ENCODE peak calls at places on chromosomes 2 and 18, in ten cellular contexts. V is natural killer cell; I is nephron progenitor cell; O is left ventricle myocardium inferior; Q is brain microvascular endothelial cell; G is body of pancreas; E is CD8-positive, alpha-beta T cell; U is GM06990; M is B cell; K is endothelial cell. W is an unnamed sample.

GRCh38 chr2:164773635-164774034 is 68.0 kb downstream of the COBLL1 start:
- DNase-seq in V (no peak), I (no peak), O (no peak), Q (no peak), G (no peak), E (no peak), U (no peak), M (no peak), K (no peak), W (no peak)

GRCh38 chr2:232937278-232937906 is 67.3 kb downstream of the SNORC start:
- DNase-seq in V (no peak), I (no peak), O (no peak), Q (peak; percentile 60), G (no peak), E (no peak), U (no peak), M (no peak), K (no peak), W (no peak)

GRCh38 chr2:171523339-171523931 is 1.2 kb downstream of the CYBRD1 start:
- DNase-seq in V (peak; percentile 17), I (peak; percentile 72), O (peak; percentile 79), Q (peak; percentile 68), G (peak; percentile 54), E (no peak), U (peak; percentile 65), M (peak; percentile 6), K (peak; percentile 68), W (peak; percentile 72)

GRCh38 chr2:106053116-106053515 is 141.0 kb downstream of the UXS1 start:
- DNase-seq in V (no peak), I (no peak), O (no peak), Q (peak; percentile 32), G (no peak), E (no peak), U (no peak), M (no peak), K (no peak), W (no peak)

GRCh38 chr2:171485116-171485515 is 37.2 kb upstream of the CYBRD1 start:
- DNase-seq in V (no peak), I (no peak), O (no peak), Q (peak; percentile 3), G (no peak), E (no peak), U (no peak), M (no peak), K (no peak), W (no peak)

GRCh38 chr2:223633656-223634055 is 31.5 kb upstream of the SCG2 start:
- DNase-seq in V (no peak), I (peak; percentile 13), O (no peak), Q (no peak), G (no peak), E (no peak), U (no peak), M (no peak), K (no peak), W (no peak)

GRCh38 chr18:28267878-28268625 is 91.1 kb upstream of the CDH2 start:
- DNase-seq in V (no peak), I (no peak), O (no peak), Q (peak; percentile 19), G (no peak), E (no peak), U (no peak), M (no peak), K (no peak), W (no peak)

GRCh38 chr18:52339891-52340371 is at the start of gene DCC:
- DNase-seq in V (no peak), I (peak; percentile 71), O (no peak), Q (peak; percentile 36), G (peak; percentile 69), E (no peak), U (peak; percentile 23), M (no peak), K (peak; percentile 67), W (peak; percentile 78)

GRCh38 chr2:238255636-238256035 is 15.8 kb upstream of the HES6 start:
- DNase-seq in V (no peak), I (no peak), O (no peak), Q (no peak), G (no peak), E (no peak), U (no peak), M (no peak), K (no peak), W (no peak)

GRCh38 chr18:59902180-59902992 is 2.6 kb downstream of the PMAIP1 start:
- DNase-seq in V (no peak), I (no peak), O (no peak), Q (no peak), G (no peak), E (no peak), U (peak; percentile 56), M (no peak), K (no peak), W (no peak)

GRCh38 chr2:144099340-144099739 is 420.6 kb downstream of the ZEB2 start:
- DNase-seq in V (no peak), I (no peak), O (no peak), Q (no peak), G (no peak), E (no peak), U (no peak), M (no peak), K (no peak), W (no peak)

GRCh38 chr2:34305587-34305986 is 706.5 kb upstream of the FAM98A start:
- DNase-seq in V (no peak), I (no peak), O (no peak), Q (no peak), G (no peak), E (no peak), U (no peak), M (no peak), K (no peak), W (no peak)

GRCh38 chr2:179263460-179264237 is 983 bp downstream of the SESTD1 start:
- DNase-seq in V (peak; percentile 19), I (peak; percentile 56), O (peak; percentile 39), Q (peak; percentile 66), G (peak; percentile 64), E (no peak), U (peak; percentile 65), M (peak; percentile 40), K (peak; percentile 42), W (peak; percentile 75)

GRCh38 chr2:111975053-111975552 is 76.7 kb downstream of the MERTK start:
- DNase-seq in V (no peak), I (no peak), O (no peak), Q (peak; percentile 89), G (no peak), E (no peak), U (no peak), M (no peak), K (no peak), W (no peak)

GRCh38 chr2:153641046-153641445 is 162.5 kb upstream of the RPRM start:
- DNase-seq in V (no peak), I (no peak), O (no peak), Q (no peak), G (no peak), E (no peak), U (no peak), M (no peak), K (no peak), W (no peak)

DNA sequence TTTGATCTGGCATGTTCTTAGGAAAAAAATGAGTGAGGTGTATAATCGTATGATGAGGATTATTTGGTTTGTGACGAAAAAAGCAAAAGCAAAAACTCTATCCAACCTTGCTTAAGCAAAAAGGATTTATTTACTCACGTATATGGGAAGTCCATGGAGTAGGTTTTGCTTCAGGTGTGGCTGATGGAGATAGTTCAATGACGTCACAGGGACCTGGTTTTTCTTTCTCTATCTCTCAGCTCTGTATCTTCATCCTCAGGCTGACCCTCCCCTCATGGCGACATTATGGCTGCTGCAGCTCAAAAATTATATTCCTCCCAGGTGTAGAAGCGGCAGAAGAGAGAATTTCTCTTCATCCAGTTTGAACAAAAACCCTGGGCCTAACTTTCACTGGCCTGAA is 8.9 kb downstream of the TMSB10 start:
- DNase-seq in V (no peak), I (no peak), O (no peak), Q (no peak), G (no peak), E (no peak), U (no peak), M (no peak), K (no peak), W (no peak)
- TF ChIP-seq CTCF in V (no peak), I (no peak), O (no peak), Q (no peak), G (no peak), E (no peak), U (no peak), M (no peak), K (no peak), W (no peak)

GRCh38 chr2:15189236-15189635 is 371.9 kb downstream of the NBAS start:
- DNase-seq in V (no peak), I (no peak), O (no peak), Q (no peak), G (no peak), E (no peak), U (no peak), M (no peak), K (no peak), W (no peak)
- TF ChIP-seq CTCF in V (no peak), I (no peak), O (no peak), Q (peak; percentile 27), G (no peak), E (no peak), U (no peak), M (no peak), K (no peak), W (no peak)

GRCh38 chr2:240131296-240131695 is 4.8 kb downstream of the COPS9 start:
- DNase-seq in V (peak; percentile 15), I (no peak), O (no peak), Q (no peak), G (no peak), E (no peak), U (no peak), M (no peak), K (no peak), W (peak; percentile 59)
- TF ChIP-seq CTCF in V (no peak), I (no peak), O (no peak), Q (no peak), G (no peak), E (no peak), U (no peak), M (no peak), K (no peak), W (no peak)

GRCh38 chr2:120367221-120367620 is 21.3 kb downstream of the INHBB start:
- DNase-seq in V (no peak), I (no peak), O (no peak), Q (no peak), G (no peak), E (no peak), U (no peak), M (no peak), K (no peak), W (no peak)

GRCh38 chr2:120365236-120365793 is 19.4 kb downstream of the INHBB start:
- DNase-seq in V (no peak), I (no peak), O (no peak), Q (no peak), G (no peak), E (no peak), U (no peak), M (no peak), K (no peak), W (no peak)

GRCh38 chr2:120368086-120368485 is 22.1 kb downstream of the INHBB start:
- DNase-seq in V (no peak), I (no peak), O (no peak), Q (no peak), G (no peak), E (no peak), U (no peak), M (no peak), K (no peak), W (no peak)

GRCh38 chr2:120367649-120368048 is 21.7 kb downstream of the INHBB start:
- DNase-seq in V (no peak), I (no peak), O (no peak), Q (no peak), G (no peak), E (no peak), U (no peak), M (no peak), K (no peak), W (no peak)

GRCh38 chr2:120366698-120367097 is 20.8 kb downstream of the INHBB start:
- DNase-seq in V (no peak), I (no peak), O (no peak), Q (no peak), G (no peak), E (no peak), U (no peak), M (no peak), K (no peak), W (no peak)
- TF ChIP-seq CTCF in V (no peak), I (no peak), O (no peak), Q (no peak), G (no peak), E (no peak), U (no peak), M (no peak), K (no peak), W (no peak)

W was measured in type B pancreatic cell.